ENCODE peak calls at places on chromosomes 12 and 14, in six cellular contexts. F, N, S, C, W and J are unnamed samples.
A peak's percentile ranks its signal among the peaks of the same experiment; 100 is the strongest.

GRCh38 chr12:93137656-93138612 is 208.8 kb upstream of the EEA1 start:
- DNase-seq in S (no peak), C (peak; percentile 33), W (peak; percentile 96), F (no peak), N (peak; percentile 99), J (peak; percentile 94)

GRCh38 chr14:50047274-50047676 is 69.1 kb downstream of the VCPKMT start:
- DNase-seq in W (peak; percentile 80), C (peak; percentile 51), S (no peak), F (no peak), N (no peak), J (no peak)

GRCh38 chr14:61103541-61104339 is 122.7 kb downstream of the SLC38A6 start:
- DNase-seq in C (peak; percentile 89), N (peak; percentile 92), F (peak; percentile 92), S (peak; percentile 85), W (peak; percentile 99), J (peak; percentile 63)

GRCh38 chr14:95348395-95349080 is 28.8 kb upstream of the CLMN start:
- DNase-seq in W (no peak), C (no peak), N (no peak), F (no peak), S (no peak), J (no peak)

GRCh38 chr12:48966177-48966890 is 5.2 kb downstream of the WNT10B start:
- DNase-seq in F (no peak), N (no peak), C (no peak), W (no peak), S (no peak), J (no peak)

GRCh38 chr12:2154050-2154449 is 101.3 kb downstream of the CACNA1C start:
- DNase-seq in C (no peak), W (no peak), N (no peak), S (no peak), F (no peak), J (no peak)

GRCh38 chr12:103771466-103771865 is 69.6 kb downstream of the NT5DC3 start:
- DNase-seq in S (no peak), N (no peak), F (no peak), W (peak; percentile 72), C (peak; percentile 49), J (no peak)

GRCh38 chr14:28987516-28987915 is 220.9 kb downstream of the FOXG1 start:
- DNase-seq in S (no peak), F (no peak), W (no peak), C (no peak), N (no peak), J (no peak)

GRCh38 chr12:108750471-108751402 is 19.4 kb upstream of the CORO1C start:
- DNase-seq in C (no peak), W (no peak), F (no peak), N (no peak), S (no peak), J (no peak)
- H3K27ac ChIP-seq in C (no peak overlapping the region), W (no peak overlapping the region), F (peak overlapping the region; percentile 55), N (no peak overlapping the region), S (no peak overlapping the region), J (no peak overlapping the region)

GRCh38 chr14:74568380-74568649 is 43.7 kb downstream of the LTBP2 start:
- DNase-seq in F (no peak), N (peak; percentile 35), S (no peak), W (no peak), C (peak; percentile 51), J (no peak)
- H3K27ac ChIP-seq in F (peak overlapping the region; percentile 60), N (peak overlapping the region; percentile 98), S (peak overlapping the region; percentile 94), W (peak overlapping the region; percentile 96), C (peak overlapping the region; percentile 98), J (peak overlapping the region; percentile 100)

GRCh38 chr12:47789141-47789540 is 16.1 kb downstream of the SLC48A1 start:
- DNase-seq in S (peak; percentile 29), C (no peak), W (no peak), N (no peak), F (no peak), J (no peak)

GRCh38 chr12:47786662-47786974 is 13.6 kb downstream of the SLC48A1 start:
- DNase-seq in W (no peak), F (no peak), C (no peak), S (no peak), N (no peak), J (no peak)

GRCh38 chr12:47789712-47790489 is 16.9 kb downstream of the SLC48A1 start:
- DNase-seq in S (peak; percentile 49), W (no peak), N (no peak), F (no peak), C (no peak), J (no peak)

GRCh38 chr12:47785887-47786661 is 13.0 kb downstream of the SLC48A1 start:
- DNase-seq in N (no peak), C (no peak), F (no peak), S (no peak), W (no peak), J (no peak)

DNA sequence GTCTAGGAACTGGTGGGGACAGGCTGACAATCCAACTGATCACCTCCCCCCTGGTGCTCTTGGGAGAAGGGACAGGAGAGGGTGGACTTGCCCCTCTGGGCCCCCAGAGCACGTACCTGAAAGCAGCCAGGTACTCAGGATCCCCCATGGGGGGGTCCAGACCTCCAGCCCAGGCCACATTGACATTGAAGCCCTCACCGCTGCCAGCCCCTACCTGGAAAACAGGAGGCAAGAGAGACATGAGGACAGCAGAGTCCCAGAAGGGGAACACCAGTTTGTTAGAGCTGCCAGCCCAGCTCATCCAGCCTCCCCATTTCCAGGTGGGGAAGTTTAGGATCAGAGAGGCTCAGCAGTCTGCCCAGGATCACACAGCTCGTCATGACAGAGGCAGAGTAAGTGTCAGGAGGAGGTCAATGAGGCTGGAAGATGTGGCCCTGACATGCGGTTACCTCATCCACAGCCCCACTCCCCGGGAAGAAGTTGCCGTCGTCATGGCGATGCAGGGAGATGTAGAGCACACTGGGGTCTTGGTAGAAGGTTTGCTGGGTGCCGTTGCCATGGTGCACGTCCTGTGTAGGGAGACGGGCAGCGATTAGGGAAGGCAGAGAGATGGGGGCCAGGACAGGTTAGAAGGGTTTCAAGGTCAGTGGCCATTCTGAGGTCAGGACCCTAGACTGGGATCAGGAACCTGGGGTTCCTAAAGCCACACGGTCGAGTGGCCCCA is 14.7 kb downstream of the SLC48A1 start:
- DNase-seq in S (no peak), N (no peak), W (no peak), C (no peak), F (no peak), J (no peak)
- H3K27ac ChIP-seq in S (no peak overlapping the region), N (no peak overlapping the region), W (no peak overlapping the region), C (no peak overlapping the region), F (peak overlapping the region; percentile 54), J (no peak overlapping the region)

DNA sequence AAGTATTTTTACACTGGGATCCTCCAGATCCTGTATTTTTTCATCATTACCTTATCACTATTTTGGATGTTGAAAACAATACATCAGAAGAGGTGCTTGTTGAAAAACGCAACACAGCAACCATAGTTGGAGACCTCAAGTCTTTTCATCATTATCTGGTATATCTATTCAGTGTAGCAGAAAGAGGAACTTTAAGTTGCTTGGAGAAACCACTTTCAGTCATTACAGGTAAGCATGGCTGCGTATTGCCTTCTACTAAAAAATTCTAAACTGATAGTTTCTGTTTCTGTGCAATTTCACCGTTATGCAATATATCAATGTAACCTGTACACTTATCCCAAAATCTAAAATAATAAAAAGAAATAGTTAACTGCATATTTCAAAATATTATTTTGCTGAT is 32.2 kb upstream of the PTPRQ start:
- DNase-seq in C (no peak), S (no peak), N (no peak), W (no peak), F (no peak), J (no peak)
- H3K27ac ChIP-seq in C (no peak overlapping the region), S (no peak overlapping the region), N (no peak overlapping the region), W (no peak overlapping the region), F (no peak overlapping the region), J (no peak overlapping the region)

DNA sequence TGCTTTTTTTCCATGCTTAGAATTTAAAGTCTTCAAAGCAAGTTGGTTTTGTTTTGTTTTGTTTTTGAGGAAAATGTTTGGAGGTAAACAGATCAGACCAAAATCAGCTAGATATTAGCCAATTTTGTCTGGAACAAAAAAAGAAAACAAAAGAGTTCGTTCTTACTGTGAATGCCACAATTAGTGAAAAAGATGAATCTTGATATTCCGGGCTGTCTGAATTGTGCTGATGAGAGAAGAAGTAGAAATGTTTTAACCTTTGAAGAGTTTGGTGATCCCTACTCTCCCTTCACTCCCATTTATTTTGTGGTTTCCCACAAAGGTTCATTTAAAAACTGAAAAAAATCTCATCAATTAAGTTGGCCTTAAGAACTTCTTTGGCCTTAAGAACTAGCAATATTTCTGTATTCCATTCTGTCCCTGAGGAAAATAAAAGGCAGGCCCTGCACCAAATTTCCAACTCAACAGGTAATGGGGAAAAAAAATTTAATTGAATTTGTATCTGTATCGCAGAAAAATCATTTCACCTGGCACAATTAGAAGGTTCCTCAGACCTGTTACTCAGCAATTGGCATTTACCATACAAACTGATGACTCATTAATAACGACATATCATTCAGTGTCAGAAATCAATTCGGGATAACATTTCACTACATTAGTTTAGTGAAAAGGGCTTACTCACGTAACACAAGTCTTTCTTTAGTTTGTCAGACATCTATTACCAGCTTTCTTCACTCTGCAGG is 562 bp upstream of the GLIPR1L2 start:
- DNase-seq in C (no peak), S (no peak), N (no peak), F (no peak), W (no peak), J (no peak)
- H3K27ac ChIP-seq in C (peak overlapping the region; percentile 56), S (peak overlapping the region; percentile 57), N (peak overlapping the region; percentile 68), F (peak overlapping the region; percentile 89), W (peak overlapping the region; percentile 54), J (peak overlapping the region; percentile 76)